ENCODE peak calls at places on chromosomes 1 and 21, in seven cellular contexts. One of them, this sample, is unnamed.

GRCh38 chr1:226696552-226696951 is 42.5 kb downstream of the ITPKB start:
- DNase-seq in stimulated activated CD4-positive, alpha-beta T cell treated with anti-CD3 and anti-CD28 coated beads, Interleukin-1b, Interleukin-23, amount 100 ng/mL, for 48 hours: no peak
- DNase-seq in renal cortical epithelial cell: no peak
- DNase-seq in Caki2: no peak
- DNase-seq in SW480: no peak
- DNase-seq in tibial artery: no peak
- DNase-seq in activated CD8-positive, alpha-beta memory T cell treated with anti-CD3 and anti-CD28 coated beads for 1 hour: no peak
- DNase-seq in this sample: no peak

GRCh38 chr21:46095814-46096595 is 1.9 kb upstream of the COL6A2 start:
- DNase-seq in stimulated activated CD4-positive, alpha-beta T cell treated with anti-CD3 and anti-CD28 coated beads, Interleukin-1b, Interleukin-23, amount 100 ng/mL, for 48 hours: no peak
- DNase-seq in renal cortical epithelial cell: no peak
- DNase-seq in Caki2: no peak
- DNase-seq in SW480: no peak
- DNase-seq in tibial artery: no peak
- DNase-seq in activated CD8-positive, alpha-beta memory T cell treated with anti-CD3 and anti-CD28 coated beads for 1 hour: no peak
- DNase-seq in this sample: no peak

GRCh38 chr1:212518188-212518951 is 85.7 kb downstream of the NENF start:
- DNase-seq in stimulated activated CD4-positive, alpha-beta T cell treated with anti-CD3 and anti-CD28 coated beads, Interleukin-1b, Interleukin-23, amount 100 ng/mL, for 48 hours: no peak
- DNase-seq in renal cortical epithelial cell: peak
- DNase-seq in Caki2: peak
- DNase-seq in SW480: peak
- DNase-seq in tibial artery: peak
- DNase-seq in activated CD8-positive, alpha-beta memory T cell treated with anti-CD3 and anti-CD28 coated beads for 1 hour: no peak
- DNase-seq in this sample: no peak

GRCh38 chr1:25786887-25787286 is 13.1 kb upstream of the SELENON start:
- DNase-seq in stimulated activated CD4-positive, alpha-beta T cell treated with anti-CD3 and anti-CD28 coated beads, Interleukin-1b, Interleukin-23, amount 100 ng/mL, for 48 hours: no peak
- DNase-seq in renal cortical epithelial cell: peak
- DNase-seq in Caki2: no peak
- DNase-seq in SW480: no peak
- DNase-seq in tibial artery: no peak
- DNase-seq in activated CD8-positive, alpha-beta memory T cell treated with anti-CD3 and anti-CD28 coated beads for 1 hour: no peak
- DNase-seq in this sample: no peak

GRCh38 chr21:9741343-9741742 is 780.0 kb upstream of the TPTE start:
- DNase-seq in stimulated activated CD4-positive, alpha-beta T cell treated with anti-CD3 and anti-CD28 coated beads, Interleukin-1b, Interleukin-23, amount 100 ng/mL, for 48 hours: no peak
- DNase-seq in renal cortical epithelial cell: no peak
- DNase-seq in Caki2: no peak
- DNase-seq in SW480: no peak
- DNase-seq in tibial artery: no peak
- DNase-seq in activated CD8-positive, alpha-beta memory T cell treated with anti-CD3 and anti-CD28 coated beads for 1 hour: no peak
- DNase-seq in this sample: no peak

GRCh38 chr1:116807394-116807793 is 53.2 kb downstream of the CD2 start:
- DNase-seq in stimulated activated CD4-positive, alpha-beta T cell treated with anti-CD3 and anti-CD28 coated beads, Interleukin-1b, Interleukin-23, amount 100 ng/mL, for 48 hours: no peak
- DNase-seq in renal cortical epithelial cell: no peak
- DNase-seq in Caki2: no peak
- DNase-seq in SW480: no peak
- DNase-seq in tibial artery: no peak
- DNase-seq in activated CD8-positive, alpha-beta memory T cell treated with anti-CD3 and anti-CD28 coated beads for 1 hour: no peak
- DNase-seq in this sample: no peak

GRCh38 chr1:172670316-172670715 is 11.4 kb downstream of the FASLG start:
- DNase-seq in stimulated activated CD4-positive, alpha-beta T cell treated with anti-CD3 and anti-CD28 coated beads, Interleukin-1b, Interleukin-23, amount 100 ng/mL, for 48 hours: peak
- DNase-seq in renal cortical epithelial cell: no peak
- DNase-seq in Caki2: no peak
- DNase-seq in SW480: no peak
- DNase-seq in tibial artery: no peak
- DNase-seq in activated CD8-positive, alpha-beta memory T cell treated with anti-CD3 and anti-CD28 coated beads for 1 hour: no peak
- DNase-seq in this sample: no peak

GRCh38 chr1:31712625-31713024 is 8.8 kb upstream of the COL16A1 start:
- DNase-seq in stimulated activated CD4-positive, alpha-beta T cell treated with anti-CD3 and anti-CD28 coated beads, Interleukin-1b, Interleukin-23, amount 100 ng/mL, for 48 hours: no peak
- DNase-seq in renal cortical epithelial cell: peak
- DNase-seq in Caki2: peak
- DNase-seq in SW480: peak
- DNase-seq in tibial artery: peak
- DNase-seq in activated CD8-positive, alpha-beta memory T cell treated with anti-CD3 and anti-CD28 coated beads for 1 hour: no peak
- DNase-seq in this sample: peak

GRCh38 chr1:235295902-235296350 is 32.1 kb downstream of the ARID4B start:
- DNase-seq in stimulated activated CD4-positive, alpha-beta T cell treated with anti-CD3 and anti-CD28 coated beads, Interleukin-1b, Interleukin-23, amount 100 ng/mL, for 48 hours: no peak
- DNase-seq in renal cortical epithelial cell: peak
- DNase-seq in Caki2: no peak
- DNase-seq in SW480: no peak
- DNase-seq in tibial artery: no peak
- DNase-seq in activated CD8-positive, alpha-beta memory T cell treated with anti-CD3 and anti-CD28 coated beads for 1 hour: no peak
- DNase-seq in this sample: peak

GRCh38 chr1:36482724-36483388 is at the start of gene CSF3R:
- DNase-seq in stimulated activated CD4-positive, alpha-beta T cell treated with anti-CD3 and anti-CD28 coated beads, Interleukin-1b, Interleukin-23, amount 100 ng/mL, for 48 hours: no peak
- DNase-seq in renal cortical epithelial cell: no peak
- DNase-seq in Caki2: no peak
- DNase-seq in SW480: no peak
- DNase-seq in tibial artery: no peak
- DNase-seq in activated CD8-positive, alpha-beta memory T cell treated with anti-CD3 and anti-CD28 coated beads for 1 hour: no peak
- DNase-seq in this sample: no peak

GRCh38 chr1:82567308-82567707 is 766.6 kb downstream of the ADGRL2 start:
- DNase-seq in stimulated activated CD4-positive, alpha-beta T cell treated with anti-CD3 and anti-CD28 coated beads, Interleukin-1b, Interleukin-23, amount 100 ng/mL, for 48 hours: no peak
- DNase-seq in renal cortical epithelial cell: peak
- DNase-seq in Caki2: peak
- DNase-seq in SW480: no peak
- DNase-seq in tibial artery: no peak
- DNase-seq in activated CD8-positive, alpha-beta memory T cell treated with anti-CD3 and anti-CD28 coated beads for 1 hour: no peak
- DNase-seq in this sample: no peak

GRCh38 chr1:101996830-101997485 is at the start of gene OLFM3:
- DNase-seq in stimulated activated CD4-positive, alpha-beta T cell treated with anti-CD3 and anti-CD28 coated beads, Interleukin-1b, Interleukin-23, amount 100 ng/mL, for 48 hours: no peak
- DNase-seq in renal cortical epithelial cell: no peak
- DNase-seq in Caki2: no peak
- DNase-seq in SW480: no peak
- DNase-seq in tibial artery: no peak
- DNase-seq in activated CD8-positive, alpha-beta memory T cell treated with anti-CD3 and anti-CD28 coated beads for 1 hour: no peak
- DNase-seq in this sample: no peak